ENCODE peak calls at places on chromosome X, in four cellular contexts. One of them, this sample, is unnamed.

GRCh38 chrX:675279-675886 is 44.8 kb downstream of the SHOX start:
- DNase-seq in AG09319: no peak
- DNase-seq in fibroblast of lung: no peak
- DNase-seq in stomach: no peak
- DNase-seq in this sample: no peak

GRCh38 chrX:103275947-103276567 is 493 bp downstream of the TCEAL5 start:
- DNase-seq in AG09319: no peak
- DNase-seq in fibroblast of lung: no peak
- DNase-seq in stomach: no peak
- DNase-seq in this sample: no peak

GRCh38 chrX:16125520-16126149 is 2.3 kb downstream of the GRPR start:
- DNase-seq in AG09319: no peak
- DNase-seq in fibroblast of lung: no peak
- DNase-seq in stomach: no peak
- DNase-seq in this sample: no peak

GRCh38 chrX:143296521-143296920 is 220.8 kb downstream of the SPANXN3 start:
- DNase-seq in AG09319: no peak
- DNase-seq in fibroblast of lung: no peak
- DNase-seq in stomach: no peak
- DNase-seq in this sample: no peak

GRCh38 chrX:48520976-48521352 is 644 bp upstream of the EBP start:
- DNase-seq in AG09319: no peak
- DNase-seq in fibroblast of lung: no peak
- DNase-seq in stomach: no peak
- DNase-seq in this sample: no peak

GRCh38 chrX:107678957-107679740 is 50.8 kb downstream of the PRPS1 start:
- DNase-seq in AG09319: no peak
- DNase-seq in fibroblast of lung: peak; percentile 55
- DNase-seq in stomach: peak; percentile 67
- DNase-seq in this sample: no peak

GRCh38 chrX:124719060-124719459 is 372.7 kb downstream of the SH2D1A start:
- DNase-seq in AG09319: no peak
- DNase-seq in fibroblast of lung: no peak
- DNase-seq in stomach: no peak
- DNase-seq in this sample: no peak

GRCh38 chrX:17355976-17356375 is 19.0 kb upstream of the NHS start:
- DNase-seq in AG09319: no peak
- DNase-seq in fibroblast of lung: no peak
- DNase-seq in stomach: no peak
- DNase-seq in this sample: no peak

GRCh38 chrX:119783026-119783425 is 8.4 kb downstream of the RPL39 start:
- DNase-seq in AG09319: no peak
- DNase-seq in fibroblast of lung: no peak
- DNase-seq in stomach: no peak
- DNase-seq in this sample: no peak

GRCh38 chrX:50718791-50719190 is 95.2 kb downstream of the SHROOM4 start:
- DNase-seq in AG09319: no peak
- DNase-seq in fibroblast of lung: peak; percentile 51
- DNase-seq in stomach: no peak
- DNase-seq in this sample: no peak

GRCh38 chrX:10052906-10053625 is 85.9 kb downstream of the CLDN34 start:
- DNase-seq in AG09319: no peak
- DNase-seq in fibroblast of lung: no peak
- DNase-seq in stomach: no peak
- DNase-seq in this sample: no peak

GRCh38 chrX:12767856-12768255 is 23.4 kb upstream of the PRPS2 start:
- DNase-seq in AG09319: no peak
- DNase-seq in fibroblast of lung: no peak
- DNase-seq in stomach: no peak
- DNase-seq in this sample: no peak

GRCh38 chrX:47651043-47651905 is 911 bp upstream of the ELK1 start:
- DNase-seq in AG09319: no peak
- DNase-seq in fibroblast of lung: no peak
- DNase-seq in stomach: no peak
- DNase-seq in this sample: no peak

GRCh38 chrX:129360175-129360574 is 163.1 kb downstream of the SMARCA1 start:
- DNase-seq in AG09319: no peak
- DNase-seq in fibroblast of lung: peak; percentile 34
- DNase-seq in stomach: peak; percentile 37
- DNase-seq in this sample: peak; percentile 56

GRCh38 chrX:150680974-150681373 is 12.2 kb upstream of the MTMR1 start:
- DNase-seq in AG09319: no peak
- DNase-seq in fibroblast of lung: peak; percentile 22
- DNase-seq in stomach: no peak
- DNase-seq in this sample: peak; percentile 26

GRCh38 chrX:119495734-119496520 is 27.7 kb downstream of the SLC25A5 start:
- DNase-seq in AG09319: no peak
- DNase-seq in fibroblast of lung: no peak
- DNase-seq in stomach: no peak
- DNase-seq in this sample: no peak

GRCh38 chrX:118570209-118570608 is 74.6 kb downstream of the DOCK11 start:
- DNase-seq in AG09319: no peak
- DNase-seq in fibroblast of lung: no peak
- DNase-seq in stomach: no peak
- DNase-seq in this sample: no peak

GRCh38 chrX:104315555-104315954 is 60.8 kb upstream of the ESX1 start:
- DNase-seq in AG09319: peak; percentile 22
- DNase-seq in fibroblast of lung: peak; percentile 79
- DNase-seq in stomach: no peak
- DNase-seq in this sample: no peak

GRCh38 chrX:34631826-34632225 is 25.3 kb downstream of the TMEM47 start:
- DNase-seq in AG09319: no peak
- DNase-seq in fibroblast of lung: peak; percentile 44
- DNase-seq in stomach: no peak
- DNase-seq in this sample: no peak

GRCh38 chrX:149829751-149830191 is 48.0 kb downstream of the MAGEA9 start:
- DNase-seq in AG09319: no peak
- DNase-seq in fibroblast of lung: peak; percentile 77
- DNase-seq in stomach: no peak
- DNase-seq in this sample: no peak

GRCh38 chrX:118350221-118350620 is 4.3 kb downstream of the WDR44 start:
- DNase-seq in AG09319: no peak
- DNase-seq in fibroblast of lung: peak; percentile 31
- DNase-seq in stomach: no peak
- DNase-seq in this sample: no peak

GRCh38 chrX:6184900-6185515 is 43.7 kb downstream of the NLGN4X start:
- DNase-seq in AG09319: no peak
- DNase-seq in fibroblast of lung: peak; percentile 78
- DNase-seq in stomach: no peak
- DNase-seq in this sample: no peak

GRCh38 chrX:107451754-107452153 is 2.3 kb downstream of the FRMPD3 start:
- DNase-seq in AG09319: no peak
- DNase-seq in fibroblast of lung: no peak
- DNase-seq in stomach: no peak
- DNase-seq in this sample: no peak

GRCh38 chrX:51336584-51336983 is 4.0 kb downstream of the NUDT10 start:
- DNase-seq in AG09319: peak; percentile 10
- DNase-seq in fibroblast of lung: peak; percentile 37
- DNase-seq in stomach: no peak
- DNase-seq in this sample: peak; percentile 3

GRCh38 chrX:76428243-76429130 is 977 bp downstream of the MAGEE1 start:
- DNase-seq in AG09319: no peak
- DNase-seq in fibroblast of lung: no peak
- DNase-seq in stomach: peak; percentile 25
- DNase-seq in this sample: no peak

GRCh38 chrX:44816369-44816768 is 27.5 kb upstream of the DUSP21 start:
- DNase-seq in AG09319: no peak
- DNase-seq in fibroblast of lung: no peak
- DNase-seq in stomach: no peak
- DNase-seq in this sample: no peak

GRCh38 chrX:18887177-18887820 is 96.6 kb downstream of the PHKA2 start:
- DNase-seq in AG09319: no peak
- DNase-seq in fibroblast of lung: no peak
- DNase-seq in stomach: peak; percentile 34
- DNase-seq in this sample: no peak

GRCh38 chrX:49226946-49227345 is 6.2 kb downstream of the CACNA1F start:
- DNase-seq in AG09319: no peak
- DNase-seq in fibroblast of lung: no peak
- DNase-seq in stomach: no peak
- DNase-seq in this sample: no peak

GRCh38 chrX:151985955-151986354 is 11.5 kb upstream of the GABRE start:
- DNase-seq in AG09319: no peak
- DNase-seq in fibroblast of lung: peak; percentile 55
- DNase-seq in stomach: no peak
- DNase-seq in this sample: peak; percentile 28

GRCh38 chrX:106341823-106342222 is 173.7 kb downstream of the PWWP3B start:
- DNase-seq in AG09319: no peak
- DNase-seq in fibroblast of lung: no peak
- DNase-seq in stomach: no peak
- DNase-seq in this sample: no peak

GRCh38 chrX:152915541-152916241 is 17.8 kb downstream of the ZNF185 start:
- DNase-seq in AG09319: no peak
- DNase-seq in fibroblast of lung: peak; percentile 64
- DNase-seq in stomach: no peak
- DNase-seq in this sample: peak; percentile 21

GRCh38 chrX:155577682-155578081 is 35.1 kb downstream of the TMLHE start:
- DNase-seq in AG09319: no peak
- DNase-seq in fibroblast of lung: no peak
- DNase-seq in stomach: no peak
- DNase-seq in this sample: no peak
- TF ChIP-seq CTCF in AG09319: no peak
- TF ChIP-seq CTCF in fibroblast of lung: no peak
- TF ChIP-seq CTCF in stomach: no peak
- TF ChIP-seq CTCF in this sample: no peak

GRCh38 chrX:30620125-30620524 is 33.1 kb upstream of the GK start:
- DNase-seq in AG09319: no peak
- DNase-seq in fibroblast of lung: no peak
- DNase-seq in stomach: no peak
- DNase-seq in this sample: no peak
- TF ChIP-seq CTCF in AG09319: no peak
- TF ChIP-seq CTCF in fibroblast of lung: no peak
- TF ChIP-seq CTCF in stomach: no peak
- TF ChIP-seq CTCF in this sample: no peak

GRCh38 chrX:88439935-88440334 is 307.1 kb upstream of the CPXCR1 start:
- DNase-seq in AG09319: no peak
- DNase-seq in fibroblast of lung: no peak
- DNase-seq in stomach: no peak
- DNase-seq in this sample: no peak
- TF ChIP-seq CTCF in AG09319: no peak
- TF ChIP-seq CTCF in fibroblast of lung: no peak
- TF ChIP-seq CTCF in stomach: no peak
- TF ChIP-seq CTCF in this sample: no peak

GRCh38 chrX:110462957-110463356 is 104.3 kb downstream of the RTL9 start:
- DNase-seq in AG09319: no peak
- DNase-seq in fibroblast of lung: no peak
- DNase-seq in stomach: no peak
- DNase-seq in this sample: peak; percentile 2
- TF ChIP-seq CTCF in AG09319: peak; percentile 35
- TF ChIP-seq CTCF in fibroblast of lung: no peak
- TF ChIP-seq CTCF in stomach: no peak
- TF ChIP-seq CTCF in this sample: no peak

DNA sequence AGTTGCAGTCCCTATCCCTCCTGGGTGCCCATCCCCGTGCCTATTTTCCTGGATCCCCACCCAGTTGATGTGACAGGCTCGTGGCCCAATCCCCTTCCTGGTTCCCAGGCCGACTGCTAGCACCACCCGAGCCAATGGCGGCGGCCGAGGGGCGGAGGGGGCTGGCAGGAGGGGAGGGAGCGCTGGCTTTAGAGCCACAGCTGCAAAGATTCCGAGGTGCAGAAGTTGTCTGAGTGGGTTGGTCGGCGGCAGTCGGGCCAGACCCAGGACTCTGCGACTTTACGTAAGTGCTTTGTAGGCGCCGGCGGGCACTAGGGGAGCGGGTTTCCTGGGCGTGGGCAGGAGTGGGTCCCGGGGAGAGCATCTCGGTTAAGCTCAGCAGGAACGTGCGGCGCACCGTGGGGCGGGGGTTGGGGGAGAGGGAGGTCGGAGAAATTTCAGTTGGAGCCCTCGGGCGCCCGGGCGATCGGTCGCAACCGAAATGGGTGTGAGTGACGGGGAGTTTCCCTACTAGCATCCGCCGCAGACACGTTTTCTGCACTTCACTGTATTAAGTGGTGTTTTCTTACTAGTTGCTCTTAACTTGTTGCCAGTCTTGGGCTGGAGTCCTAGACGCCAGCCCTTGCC is at the start of gene PLS3:
- DNase-seq in AG09319: peak; percentile 68
- DNase-seq in fibroblast of lung: peak; percentile 90
- DNase-seq in stomach: peak; percentile 76
- DNase-seq in this sample: peak; percentile 88
- TF ChIP-seq CTCF in AG09319: no peak
- TF ChIP-seq CTCF in fibroblast of lung: no peak
- TF ChIP-seq CTCF in stomach: no peak
- TF ChIP-seq CTCF in this sample: no peak

GRCh38 chrX:77900688-77901087 is 1.4 kb downstream of the COX7B start:
- DNase-seq in AG09319: no peak
- DNase-seq in fibroblast of lung: no peak
- DNase-seq in stomach: no peak
- DNase-seq in this sample: no peak

GRCh38 chrX:77901506-77901905 is 2.2 kb downstream of the COX7B start:
- DNase-seq in AG09319: no peak
- DNase-seq in fibroblast of lung: no peak
- DNase-seq in stomach: no peak
- DNase-seq in this sample: no peak

GRCh38 chrX:77893713-77894112 is 1.5 kb downstream of the MAGT1 start:
- DNase-seq in AG09319: no peak
- DNase-seq in fibroblast of lung: no peak
- DNase-seq in stomach: no peak
- DNase-seq in this sample: no peak

GRCh38 chrX:77894921-77895886 is at the start of gene MAGT1:
- DNase-seq in AG09319: peak; percentile 93
- DNase-seq in fibroblast of lung: peak; percentile 94
- DNase-seq in stomach: peak; percentile 91
- DNase-seq in this sample: peak; percentile 91

DNA sequence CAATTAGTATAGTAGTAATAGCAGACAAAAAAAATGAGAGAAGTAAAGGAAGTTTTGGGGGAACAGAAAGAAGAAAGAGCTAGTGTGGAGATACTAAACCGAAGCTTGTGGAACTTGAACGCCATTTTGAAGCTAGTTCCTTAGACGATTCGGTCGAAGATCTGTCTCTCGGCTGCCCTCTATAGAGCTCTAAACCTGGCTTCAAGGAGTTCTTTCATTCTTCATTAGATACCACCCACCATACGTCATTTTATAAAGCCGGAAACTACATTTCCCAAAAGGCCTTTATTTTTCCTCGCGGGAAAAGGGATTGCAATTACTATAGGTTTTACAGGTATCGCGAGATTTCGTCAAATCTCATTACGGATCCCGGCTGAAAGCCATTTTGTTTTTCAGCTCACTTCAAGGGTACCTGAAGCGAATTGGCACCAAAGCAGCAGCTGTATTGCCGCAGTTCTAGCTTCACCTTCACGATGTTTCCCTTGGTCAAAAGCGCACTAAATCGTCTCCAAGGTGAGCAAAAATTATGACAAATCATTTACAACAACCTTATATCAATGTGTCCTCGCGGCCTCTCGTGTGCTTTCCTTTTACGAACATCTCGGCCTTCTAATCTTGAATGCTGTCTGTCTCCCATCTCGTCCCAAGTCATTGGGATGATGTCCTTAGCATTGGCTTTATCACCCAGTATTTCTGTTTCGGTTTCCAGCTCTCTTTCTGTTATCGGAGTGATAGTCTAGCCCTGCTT is at the start of gene COX7B:
- DNase-seq in AG09319: peak; percentile 91
- DNase-seq in fibroblast of lung: peak; percentile 92
- DNase-seq in stomach: peak; percentile 64
- DNase-seq in this sample: peak; percentile 75
- TF ChIP-seq CTCF in AG09319: peak; percentile 49
- TF ChIP-seq CTCF in fibroblast of lung: peak; percentile 46
- TF ChIP-seq CTCF in stomach: no peak
- TF ChIP-seq CTCF in this sample: no peak

GRCh38 chrX:53018627-53019026 is 30.0 kb upstream of the GPR173 start:
- DNase-seq in AG09319: no peak
- DNase-seq in fibroblast of lung: no peak
- DNase-seq in stomach: no peak
- DNase-seq in this sample: no peak
- TF ChIP-seq CTCF in AG09319: no peak
- TF ChIP-seq CTCF in fibroblast of lung: peak; percentile 8
- TF ChIP-seq CTCF in stomach: no peak
- TF ChIP-seq CTCF in this sample: no peak

This sample was measured in Calu3.